ENCODE peak calls at places on chromosome 6, in nine cellular contexts. Z is hippocampal formation; X is G401; I is stimulated activated CD4-positive, alpha-beta T cell treated with anti-CD3 and anti-CD28 coated beads, Interleukin-4, amount 100 ng/mL, for 48 hours; W is effector CD4-positive, alpha-beta T cell; S is stimulated activated naive CD4-positive, alpha-beta T cell treated with Interleukin-2 at 50 U/mL for 16 hours; K is T-helper 2 cell; A is SW480; Q is fibroblast of the conjunctiva. N is an unnamed sample.

GRCh38 chr6:41786451-41787218 is 859 bp upstream of the TOMM6 start:
- DNase-seq in Q (peak), K (peak), Z (peak), W (peak), A (peak), I (peak), S (peak), X (peak), N (peak)

GRCh38 chr6:167795874-167796667 is 30.6 kb upstream of the AFDN start:
- DNase-seq in Z (no peak), X (peak), Q (no peak), I (no peak), S (no peak), K (no peak), A (peak), W (no peak), N (peak)

GRCh38 chr6:158772172-158772571 is 47.0 kb downstream of the EZR start:
- DNase-seq in W (no peak), S (no peak), Z (no peak), X (no peak), A (no peak), K (no peak), I (no peak), Q (no peak), N (no peak)

GRCh38 chr6:168149015-168149414 is 70.0 kb upstream of the FRMD1 start:
- DNase-seq in K (no peak), W (no peak), A (no peak), S (no peak), X (no peak), I (no peak), Q (no peak), Z (no peak), N (no peak)

GRCh38 chr6:9412951-9413559 is 977.7 kb upstream of the SLC35B3 start:
- DNase-seq in X (peak), K (no peak), A (peak), Q (peak), W (no peak), I (no peak), Z (no peak), S (no peak), N (no peak)

GRCh38 chr6:167547751-167548150 is 222.9 kb downstream of the TTLL2 start:
- DNase-seq in A (no peak), K (no peak), S (no peak), X (no peak), Z (no peak), W (no peak), I (no peak), Q (peak), N (no peak)

GRCh38 chr6:129645371-129646139 is 64.4 kb downstream of the ARHGAP18 start:
- DNase-seq in A (no peak), Z (no peak), K (no peak), X (no peak), Q (no peak), W (no peak), I (no peak), S (no peak), N (no peak)

GRCh38 chr6:39753745-39754084 is 28.5 kb upstream of the KIF6 start:
- DNase-seq in Q (no peak), S (no peak), A (no peak), Z (no peak), I (no peak), W (no peak), X (no peak), K (no peak), N (no peak)

GRCh38 chr6:139748353-139749146 is 374.1 kb upstream of the CITED2 start:
- DNase-seq in W (no peak), I (no peak), X (no peak), Q (no peak), Z (no peak), S (no peak), K (no peak), A (peak), N (no peak)

GRCh38 chr6:32876603-32877002 is 22.6 kb downstream of the PSMB9 start:
- DNase-seq in S (no peak), W (no peak), Q (no peak), A (no peak), X (no peak), Z (no peak), K (no peak), I (no peak), N (no peak)

N was measured in nucleus accumbens.